ENCODE peak calls at places on chromosome 9, in seven cellular contexts. One of them, this sample, is unnamed.

GRCh38 chr9:134212809-134213507 is 48.6 kb upstream of the RNU6ATAC start:
- DNase-seq in ovary: no peak
- DNase-seq in heart left ventricle: no peak
- DNase-seq in body of pancreas: no peak
- DNase-seq in IMR-90: no peak
- DNase-seq in sigmoid colon: peak
- DNase-seq in K562: no peak
- DNase-seq in this sample: no peak

GRCh38 chr9:125600194-125600593 is 106.8 kb downstream of the MAPKAP1 start:
- DNase-seq in ovary: no peak
- DNase-seq in IMR-90: no peak
- DNase-seq in body of pancreas: peak
- DNase-seq in K562: no peak
- DNase-seq in heart left ventricle: no peak
- DNase-seq in sigmoid colon: no peak
- DNase-seq in this sample: peak

GRCh38 chr9:134899818-134900325 is 17.8 kb downstream of the FCN1 start:
- DNase-seq in K562: no peak
- DNase-seq in sigmoid colon: no peak
- DNase-seq in ovary: no peak
- DNase-seq in body of pancreas: no peak
- DNase-seq in heart left ventricle: no peak
- DNase-seq in IMR-90: no peak
- DNase-seq in this sample: no peak

GRCh38 chr9:126857261-126857960 is 3.0 kb upstream of the ZBTB34 start:
- DNase-seq in IMR-90: no peak
- DNase-seq in ovary: no peak
- DNase-seq in K562: no peak
- DNase-seq in sigmoid colon: no peak
- DNase-seq in heart left ventricle: no peak
- DNase-seq in body of pancreas: peak
- DNase-seq in this sample: no peak

GRCh38 chr9:70007831-70008230 is 35.8 kb upstream of the MAMDC2 start:
- DNase-seq in ovary: no peak
- DNase-seq in body of pancreas: no peak
- DNase-seq in sigmoid colon: no peak
- DNase-seq in heart left ventricle: no peak
- DNase-seq in K562: no peak
- DNase-seq in IMR-90: no peak
- DNase-seq in this sample: no peak

GRCh38 chr9:76294301-76294700 is 99.9 kb downstream of the RFK start:
- DNase-seq in heart left ventricle: no peak
- DNase-seq in IMR-90: no peak
- DNase-seq in K562: no peak
- DNase-seq in sigmoid colon: no peak
- DNase-seq in body of pancreas: no peak
- DNase-seq in ovary: no peak
- DNase-seq in this sample: no peak

GRCh38 chr9:124032247-124032646 is 20.7 kb downstream of the LHX2 start:
- DNase-seq in body of pancreas: no peak
- DNase-seq in IMR-90: no peak
- DNase-seq in sigmoid colon: peak
- DNase-seq in ovary: no peak
- DNase-seq in heart left ventricle: no peak
- DNase-seq in K562: no peak
- DNase-seq in this sample: no peak

GRCh38 chr9:121774715-121775613 is 123.5 kb downstream of the DAB2IP start:
- DNase-seq in heart left ventricle: peak
- DNase-seq in K562: no peak
- DNase-seq in IMR-90: no peak
- DNase-seq in sigmoid colon: no peak
- DNase-seq in ovary: no peak
- DNase-seq in body of pancreas: peak
- DNase-seq in this sample: no peak

GRCh38 chr9:123927625-123928308 is 2.2 kb downstream of the DENND1A start:
- DNase-seq in heart left ventricle: no peak
- DNase-seq in K562: peak
- DNase-seq in IMR-90: peak
- DNase-seq in sigmoid colon: no peak
- DNase-seq in ovary: no peak
- DNase-seq in body of pancreas: no peak
- DNase-seq in this sample: peak

GRCh38 chr9:89610391-89610925 is 5.6 kb downstream of the GADD45G start:
- DNase-seq in ovary: no peak
- DNase-seq in IMR-90: no peak
- DNase-seq in K562: no peak
- DNase-seq in sigmoid colon: no peak
- DNase-seq in heart left ventricle: no peak
- DNase-seq in body of pancreas: no peak
- DNase-seq in this sample: no peak

GRCh38 chr9:12760758-12761157 is 14.1 kb upstream of the LURAP1L start:
- DNase-seq in heart left ventricle: no peak
- DNase-seq in IMR-90: peak
- DNase-seq in K562: no peak
- DNase-seq in sigmoid colon: no peak
- DNase-seq in ovary: no peak
- DNase-seq in body of pancreas: no peak
- DNase-seq in this sample: no peak

GRCh38 chr9:95102572-95102971 is 214.9 kb downstream of the FANCC start:
- DNase-seq in ovary: no peak
- DNase-seq in body of pancreas: peak
- DNase-seq in sigmoid colon: no peak
- DNase-seq in IMR-90: no peak
- DNase-seq in K562: no peak
- DNase-seq in heart left ventricle: no peak
- DNase-seq in this sample: no peak

GRCh38 chr9:95103385-95104087 is 214.0 kb downstream of the FANCC start:
- DNase-seq in heart left ventricle: no peak
- DNase-seq in body of pancreas: no peak
- DNase-seq in K562: peak
- DNase-seq in IMR-90: no peak
- DNase-seq in ovary: no peak
- DNase-seq in sigmoid colon: peak
- DNase-seq in this sample: no peak

GRCh38 chr9:95101326-95101725 is 216.2 kb downstream of the FANCC start:
- DNase-seq in body of pancreas: no peak
- DNase-seq in K562: no peak
- DNase-seq in ovary: no peak
- DNase-seq in IMR-90: no peak
- DNase-seq in heart left ventricle: no peak
- DNase-seq in sigmoid colon: no peak
- DNase-seq in this sample: no peak

GRCh38 chr9:95100071-95100627 is 217.4 kb downstream of the FANCC start:
- DNase-seq in sigmoid colon: no peak
- DNase-seq in IMR-90: peak
- DNase-seq in heart left ventricle: no peak
- DNase-seq in K562: no peak
- DNase-seq in ovary: no peak
- DNase-seq in body of pancreas: no peak
- DNase-seq in this sample: no peak

DNA sequence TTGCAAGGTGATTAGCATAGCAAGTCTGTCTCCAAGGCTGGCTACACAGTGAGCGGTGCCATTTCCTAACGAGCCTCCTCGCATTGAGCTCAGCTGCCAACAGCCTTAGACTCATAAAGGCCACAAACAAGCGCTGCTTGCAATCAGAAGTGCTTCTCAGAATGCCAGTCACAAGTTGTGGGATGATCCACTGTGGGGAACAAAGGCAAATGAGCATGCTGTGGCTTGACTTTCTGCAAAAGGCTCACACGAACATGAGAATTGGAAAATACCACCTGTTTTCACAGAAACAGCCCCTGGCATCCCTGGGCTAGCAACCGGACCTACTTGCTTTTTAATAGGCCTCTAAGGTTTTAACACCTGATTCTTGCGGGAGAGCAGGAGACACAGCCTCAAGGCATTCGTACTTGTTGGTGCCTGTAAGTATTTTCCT is 215.5 kb downstream of the FANCC start:
- DNase-seq in K562: no peak
- DNase-seq in IMR-90: no peak
- DNase-seq in ovary: no peak
- DNase-seq in sigmoid colon: no peak
- DNase-seq in body of pancreas: no peak
- DNase-seq in heart left ventricle: no peak
- DNase-seq in this sample: no peak
- TF ChIP-seq POLR2A in K562: no peak
- TF ChIP-seq POLR2A in IMR-90: no peak
- TF ChIP-seq POLR2A in ovary: no peak
- TF ChIP-seq POLR2A in sigmoid colon: no peak
- TF ChIP-seq POLR2A in body of pancreas: no peak
- TF ChIP-seq POLR2A in heart left ventricle: no peak
- TF ChIP-seq POLR2A in this sample: no peak

DNA sequence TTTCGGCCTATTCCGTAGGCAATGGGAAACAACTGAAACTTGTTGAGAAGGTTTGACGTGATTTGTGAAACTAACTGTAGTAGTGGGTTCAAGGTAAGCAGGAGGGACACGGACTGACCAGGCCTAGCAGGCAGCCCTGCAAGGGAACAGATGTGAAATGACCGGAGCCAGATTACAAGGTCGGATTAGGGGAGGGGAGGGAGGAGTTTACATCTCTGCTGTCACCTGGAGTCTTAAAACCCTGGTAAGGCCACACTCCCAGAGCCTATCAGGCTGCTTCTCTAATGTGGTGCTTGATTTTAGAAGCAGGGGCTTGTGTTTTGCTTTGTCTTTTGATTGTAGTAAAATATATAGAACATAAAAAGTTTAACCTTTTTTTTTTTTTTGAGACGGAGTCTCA is 3.5 kb upstream of the SPTAN1 start:
- DNase-seq in K562: peak
- DNase-seq in ovary: no peak
- DNase-seq in IMR-90: no peak
- DNase-seq in body of pancreas: no peak
- DNase-seq in sigmoid colon: no peak
- DNase-seq in heart left ventricle: no peak
- DNase-seq in this sample: no peak
- TF ChIP-seq POLR2A in K562: no peak
- TF ChIP-seq POLR2A in ovary: no peak
- TF ChIP-seq POLR2A in IMR-90: no peak
- TF ChIP-seq POLR2A in body of pancreas: no peak
- TF ChIP-seq POLR2A in sigmoid colon: no peak
- TF ChIP-seq POLR2A in heart left ventricle: no peak
- TF ChIP-seq POLR2A in this sample: no peak

GRCh38 chr9:15513335-15513734 is 2.6 kb upstream of the PSIP1 start:
- DNase-seq in IMR-90: no peak
- DNase-seq in ovary: no peak
- DNase-seq in body of pancreas: no peak
- DNase-seq in K562: peak
- DNase-seq in sigmoid colon: no peak
- DNase-seq in heart left ventricle: no peak
- DNase-seq in this sample: peak

GRCh38 chr9:15512889-15513288 is 2.1 kb upstream of the PSIP1 start:
- DNase-seq in ovary: no peak
- DNase-seq in sigmoid colon: no peak
- DNase-seq in heart left ventricle: no peak
- DNase-seq in body of pancreas: no peak
- DNase-seq in IMR-90: no peak
- DNase-seq in K562: no peak
- DNase-seq in this sample: no peak

GRCh38 chr9:15512204-15512603 is 1.4 kb upstream of the PSIP1 start:
- DNase-seq in IMR-90: no peak
- DNase-seq in sigmoid colon: no peak
- DNase-seq in heart left ventricle: no peak
- DNase-seq in body of pancreas: no peak
- DNase-seq in K562: no peak
- DNase-seq in ovary: no peak
- DNase-seq in this sample: peak

GRCh38 chr9:15509931-15510788 is 610 bp downstream of the PSIP1 start:
- DNase-seq in ovary: peak
- DNase-seq in IMR-90: no peak
- DNase-seq in heart left ventricle: peak
- DNase-seq in body of pancreas: peak
- DNase-seq in K562: peak
- DNase-seq in sigmoid colon: peak
- DNase-seq in this sample: peak

GRCh38 chr9:15510789-15511575 is at the start of gene PSIP1:
- DNase-seq in IMR-90: peak
- DNase-seq in body of pancreas: peak
- DNase-seq in K562: peak
- DNase-seq in heart left ventricle: peak
- DNase-seq in ovary: peak
- DNase-seq in sigmoid colon: peak
- DNase-seq in this sample: peak
- TF ChIP-seq POLR2A in IMR-90: peak
- TF ChIP-seq POLR2A in body of pancreas: peak
- TF ChIP-seq POLR2A in K562: peak
- TF ChIP-seq POLR2A in heart left ventricle: no peak
- TF ChIP-seq POLR2A in ovary: peak
- TF ChIP-seq POLR2A in sigmoid colon: no peak
- TF ChIP-seq POLR2A in this sample: peak

GRCh38 chr9:38041564-38042267 is 27.3 kb downstream of the SHB start:
- DNase-seq in ovary: no peak
- DNase-seq in sigmoid colon: no peak
- DNase-seq in heart left ventricle: peak
- DNase-seq in body of pancreas: no peak
- DNase-seq in K562: no peak
- DNase-seq in IMR-90: no peak
- DNase-seq in this sample: no peak

GRCh38 chr9:38037981-38038306 is 31.1 kb downstream of the SHB start:
- DNase-seq in ovary: no peak
- DNase-seq in body of pancreas: no peak
- DNase-seq in sigmoid colon: peak
- DNase-seq in heart left ventricle: peak
- DNase-seq in K562: no peak
- DNase-seq in IMR-90: no peak
- DNase-seq in this sample: no peak

GRCh38 chr9:38039090-38039906 is 29.7 kb downstream of the SHB start:
- DNase-seq in ovary: no peak
- DNase-seq in IMR-90: peak
- DNase-seq in K562: peak
- DNase-seq in sigmoid colon: no peak
- DNase-seq in body of pancreas: no peak
- DNase-seq in heart left ventricle: peak
- DNase-seq in this sample: peak

GRCh38 chr9:38038307-38039089 is 30.5 kb downstream of the SHB start:
- DNase-seq in ovary: no peak
- DNase-seq in body of pancreas: no peak
- DNase-seq in IMR-90: no peak
- DNase-seq in K562: peak
- DNase-seq in heart left ventricle: peak
- DNase-seq in sigmoid colon: peak
- DNase-seq in this sample: peak

DNA sequence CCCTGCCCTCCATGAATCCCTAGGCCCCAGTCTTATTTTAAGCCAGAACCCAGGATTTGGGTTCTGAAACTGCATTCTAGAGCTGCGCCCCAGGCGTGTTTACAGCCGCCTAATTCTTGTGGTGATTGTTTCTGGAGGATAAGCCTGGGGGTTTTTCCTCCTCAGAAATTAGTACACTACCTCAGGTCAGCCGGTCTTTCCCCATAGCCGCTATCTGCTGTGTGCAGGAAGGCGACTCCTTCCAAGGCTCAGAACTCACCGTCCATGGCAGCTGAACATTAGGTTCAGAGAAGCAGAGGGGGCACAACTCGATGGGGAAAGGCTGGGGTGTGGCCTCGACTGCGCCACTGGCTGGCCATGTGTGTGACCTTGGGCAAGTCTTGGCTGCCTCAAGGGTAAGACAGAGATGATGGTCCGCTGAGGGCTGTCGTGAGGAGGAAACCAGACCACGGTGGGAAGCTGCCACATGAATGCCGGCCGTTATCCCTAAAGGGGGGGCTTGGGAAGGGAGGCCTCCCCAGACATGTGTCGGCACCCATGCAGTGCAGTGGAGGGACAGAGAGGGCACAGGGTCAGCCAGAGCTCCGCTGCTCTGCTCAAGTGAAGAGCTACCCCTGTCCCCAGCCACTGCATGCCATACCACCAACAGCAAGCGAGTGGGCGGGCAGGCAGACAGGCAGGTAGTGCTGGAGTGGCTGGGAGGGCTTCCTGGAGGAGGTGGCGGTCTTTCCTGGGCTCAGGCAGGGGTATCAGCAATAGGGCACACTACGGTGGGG is 28.9 kb downstream of the SHB start:
- DNase-seq in K562: peak
- DNase-seq in ovary: no peak
- DNase-seq in IMR-90: no peak
- DNase-seq in sigmoid colon: no peak
- DNase-seq in body of pancreas: no peak
- DNase-seq in heart left ventricle: no peak
- DNase-seq in this sample: peak
- TF ChIP-seq POLR2A in K562: no peak
- TF ChIP-seq POLR2A in ovary: no peak
- TF ChIP-seq POLR2A in IMR-90: no peak
- TF ChIP-seq POLR2A in sigmoid colon: no peak
- TF ChIP-seq POLR2A in body of pancreas: no peak
- TF ChIP-seq POLR2A in heart left ventricle: no peak
- TF ChIP-seq POLR2A in this sample: no peak

This sample was measured in erythroblast.